ENCODE peak calls at places on chromosomes 7 and 10, in four cellular contexts. W is H9, P is colonic mucosa, E is ovary. C is an unnamed sample. For H3K9me3, H3K27me3 and H3K4me1, the result is how much of the 10 kb centered on the place peaks cover.

GRCh38 chr7:141945356-141945755 is 1.4 kb downstream of the CLEC5A start:
- DNase-seq in E (no peak), W (no peak), P (no peak), C (no peak)

GRCh38 chr10:132193907-132194552 is 7.3 kb downstream of the DPYSL4 start:
- DNase-seq in W (no peak), P (no peak), E (no peak), C (no peak)

GRCh38 chr7:106291247-106291646 is 6.5 kb upstream of the NAMPT start:
- DNase-seq in W (no peak), E (no peak), P (no peak), C (no peak)

GRCh38 chr7:55438765-55439525 is 73.8 kb downstream of the LANCL2 start:
- DNase-seq in P (peak), E (no peak), W (no peak), C (no peak)

GRCh38 chr10:58003945-58004344 is 263.7 kb downstream of the IPMK start:
- DNase-seq in E (no peak), P (no peak), W (no peak), C (no peak)

GRCh38 chr7:93053209-93053945 is 64.4 kb downstream of the SAMD9 start:
- DNase-seq in W (no peak), E (no peak), P (no peak), C (no peak)

GRCh38 chr7:71349583-71350481 is 217.9 kb downstream of the GALNT17 start:
- DNase-seq in W (no peak), E (no peak), P (no peak), C (no peak)

GRCh38 chr10:69307434-69307833 is 29.1 kb downstream of the HK1 start:
- DNase-seq in E (no peak), P (no peak), W (no peak), C (no peak)

GRCh38 chr10:70791390-70792039 is 6.3 kb upstream of the TBATA start:
- DNase-seq in P (no peak), W (no peak), E (no peak), C (no peak)

GRCh38 chr7:100629117-100629711 is 12.1 kb downstream of the TFR2 start:
- DNase-seq in E (no peak), P (no peak), W (peak), C (no peak)

GRCh38 chr10:88810196-88810961 is 7.8 kb downstream of the LIPM start:
- DNase-seq in E (no peak), W (peak), P (peak), C (no peak)

GRCh38 chr7:44307905-44308740 is 17.3 kb downstream of the CAMK2B start:
- DNase-seq in W (peak), P (peak), E (peak), C (no peak)

GRCh38 chr7:128236924-128237586 is 4.0 kb upstream of the LEP start:
- DNase-seq in E (no peak), W (no peak), P (no peak), C (peak)

GRCh38 chr10:98419456-98420261 is 4.7 kb upstream of the PYROXD2 start:
- DNase-seq in W (no peak), P (no peak), E (no peak), C (no peak)

GRCh38 chr7:137069249-137069963 is 201.0 kb downstream of the CHRM2 start:
- DNase-seq in W (no peak), P (no peak), E (no peak), C (no peak)

GRCh38 chr7:137667633-137668387 is 179.0 kb downstream of the DGKI start:
- DNase-seq in P (no peak), E (no peak), W (no peak), C (no peak)

GRCh38 chr7:71343039-71343438 is 211.1 kb downstream of the GALNT17 start:
- DNase-seq in W (no peak), E (no peak), P (no peak), C (no peak)

GRCh38 chr10:132724436-132724835 is 61.5 kb downstream of the NKX6-2 start:
- DNase-seq in P (no peak), E (no peak), W (no peak), C (no peak)

GRCh38 chr7:127447326-127447945 is 54.9 kb upstream of the ZNF800 start:
- DNase-seq in P (no peak), E (no peak), W (peak), C (peak)

GRCh38 chr7:40644454-40645188 is 509.8 kb downstream of the SUGCT start:
- DNase-seq in E (no peak), W (peak), P (no peak), C (no peak)

GRCh38 chr7:14995774-14996173 is 93.2 kb upstream of the DGKB start:
- DNase-seq in E (no peak), P (no peak), W (no peak), C (no peak)

GRCh38 chr7:64314493-64315020 is 796 bp downstream of the ZNF736 start:
- DNase-seq in P (no peak), W (no peak), E (peak), C (no peak)

GRCh38 chr7:34842782-34843181 is 184.8 kb downstream of the NPSR1 start:
- DNase-seq in E (no peak), W (no peak), P (no peak), C (no peak)

GRCh38 chr7:75876126-75876881 is 2.5 kb upstream of the RHBDD2 start:
- DNase-seq in W (no peak), P (no peak), E (no peak), C (no peak)

GRCh38 chr7:102459221-102459844 is 5.3 kb downstream of the ALKBH4 start:
- DNase-seq in P (no peak), E (no peak), W (no peak), C (no peak)

GRCh38 chr10:73999703-74000102 is 1.8 kb downstream of the VCL start:
- DNase-seq in P (no peak), W (no peak), E (no peak), C (no peak)

GRCh38 chr10:10591682-10592412 is 425.8 kb upstream of the CELF2 start:
- DNase-seq in E (no peak), W (no peak), P (no peak), C (no peak)

GRCh38 chr10:71213127-71213616 is 802 bp downstream of the UNC5B start:
- DNase-seq in E (peak), P (peak), W (peak), C (no peak)

GRCh38 chr7:135970045-135970444 is 7.1 kb downstream of the MTPN start:
- DNase-seq in E (no peak), P (no peak), W (no peak), C (no peak)

GRCh38 chr7:101817031-101817929 is at the start of gene CUX1:
- DNase-seq in P (peak), W (peak), E (peak), C (no peak)

GRCh38 chr7:4805110-4805978 is 29.9 kb downstream of the AP5Z1 start:
- DNase-seq in E (no peak), W (no peak), P (no peak), C (no peak)

GRCh38 chr10:71795248-71795647 is 21.9 kb upstream of the VSIR start:
- DNase-seq in P (no peak), E (no peak), W (peak), C (no peak)

GRCh38 chr7:83426325-83426724 is 222.6 kb downstream of the SEMA3E start:
- DNase-seq in E (no peak), W (no peak), P (no peak), C (no peak)

DNA sequence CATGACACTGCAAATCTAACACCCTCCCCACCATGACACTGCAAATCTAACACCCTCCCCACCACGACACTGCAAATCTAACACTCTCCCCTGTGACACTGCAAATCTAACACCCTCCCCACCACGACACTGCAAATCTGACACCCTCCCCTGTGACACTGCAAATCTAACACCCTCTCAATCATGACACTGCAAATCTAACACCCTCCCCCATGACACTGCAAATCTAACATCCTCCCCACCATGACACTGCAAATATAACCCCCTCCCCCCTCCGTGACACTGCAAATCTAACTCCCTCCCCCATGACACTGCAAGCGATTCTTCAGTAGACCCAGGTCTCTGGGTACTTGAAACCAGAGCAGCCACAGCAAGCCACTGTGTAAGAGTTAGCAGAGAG is 604.4 kb downstream of the DNAJB6 start:
- DNase-seq in W (no peak), E (no peak), P (no peak), C (no peak)
- H3K9me3 ChIP-seq in W (under half), E (under half), P (under half), C (under half)

GRCh38 chr10:101566333-101567164 is 21.5 kb downstream of the POLL start:
- DNase-seq in P (no peak), E (peak), W (peak), C (no peak)
- H3K27me3 ChIP-seq in P (under half), E (under half), W (under half), C (under half)

GRCh38 chr10:34648919-34649318 is 166.2 kb downstream of the PARD3 start:
- DNase-seq in P (no peak), E (no peak), W (no peak), C (no peak)

GRCh38 chr10:34647848-34648247 is 167.2 kb downstream of the PARD3 start:
- DNase-seq in P (no peak), W (no peak), E (no peak), C (no peak)

GRCh38 chr10:34648507-34648906 is 166.6 kb downstream of the PARD3 start:
- DNase-seq in W (no peak), E (no peak), P (no peak), C (no peak)

GRCh38 chr10:34649385-34649784 is 165.7 kb downstream of the PARD3 start:
- DNase-seq in W (no peak), P (no peak), E (no peak), C (no peak)

GRCh38 chr10:34647157-34647556 is 167.9 kb downstream of the PARD3 start:
- DNase-seq in P (no peak), E (no peak), W (no peak), C (no peak)
- H3K4me1 ChIP-seq in P (under half), E (under half), W (under half), C (under half)

GRCh38 chr7:57398548-57398947 is 51.4 kb upstream of the ZNF716 start:
- DNase-seq in P (no peak), E (no peak), W (no peak), C (no peak)
- H3K9me3 ChIP-seq in P (under half), E (under half), W (half or more), C (under half)

GRCh38 chr7:27361522-27361921 is 118.9 kb downstream of the EVX1 start:
- DNase-seq in E (peak), P (peak), W (no peak), C (no peak)

GRCh38 chr7:27364344-27364758 is 121.7 kb downstream of the EVX1 start:
- DNase-seq in E (peak), W (no peak), P (peak), C (no peak)

GRCh38 chr7:27359167-27359731 is 116.6 kb downstream of the EVX1 start:
- DNase-seq in E (no peak), W (no peak), P (no peak), C (no peak)

GRCh38 chr7:27362026-27362425 is 119.4 kb downstream of the EVX1 start:
- DNase-seq in P (no peak), E (no peak), W (no peak), C (no peak)

DNA sequence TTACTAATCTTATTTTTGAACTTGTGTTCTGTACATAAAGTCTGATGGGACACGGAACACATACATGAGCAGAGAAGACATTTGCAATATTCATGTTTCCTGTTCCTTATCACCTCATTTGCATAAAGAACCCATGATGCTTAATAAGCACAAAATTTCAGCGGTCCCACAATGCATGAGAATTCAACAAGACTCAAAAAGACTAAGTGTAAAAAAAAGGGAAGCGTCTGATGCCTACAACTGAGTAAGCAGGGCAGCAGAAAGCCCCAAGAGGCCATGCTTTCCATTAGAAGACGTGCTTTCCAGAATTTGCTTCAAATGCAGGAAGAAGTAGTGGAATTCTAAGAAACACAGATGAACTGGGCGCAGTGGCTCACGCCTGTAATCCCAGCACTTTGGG is 117.1 kb downstream of the EVX1 start:
- DNase-seq in P (no peak), E (no peak), W (no peak), C (no peak)
- H3K27me3 ChIP-seq in P (under half), E (under half), W (under half), C (under half)

GRCh38 chr10:119786117-119786769 is 60.4 kb downstream of the INPP5F start:
- DNase-seq in P (no peak), W (peak), E (no peak), C (no peak)
- H3K4me1 ChIP-seq in P (under half), W (under half), E (under half), C (under half)